ENCODE peak calls at places on chromosomes 3 and 15, in seven cellular contexts. Y, U, Z, E, D, P and Q are unnamed samples.

GRCh38 chr15:34684351-34684750 is 70.4 kb downstream of the GJD2 start:
- DNase-seq in Z (no peak), P (no peak), E (no peak), D (no peak), Y (no peak), U (no peak), Q (no peak)

GRCh38 chr15:90924375-90924774 is 8.0 kb downstream of the HDDC3 start:
- DNase-seq in U (no peak), E (peak; percentile 79), D (no peak), Z (no peak), P (no peak), Y (no peak), Q (no peak)

GRCh38 chr3:126134219-126134975 is 46.0 kb downstream of the ALDH1L1 start:
- DNase-seq in U (peak; percentile 87), Z (peak; percentile 10), Y (peak; percentile 61), P (no peak), E (peak; percentile 69), D (peak; percentile 62), Q (peak; percentile 47)

GRCh38 chr3:104069114-104069513 is 1297.6 kb upstream of the ALCAM start:
- DNase-seq in U (no peak), E (no peak), Z (peak; percentile 35), Y (no peak), D (no peak), P (peak; percentile 83), Q (no peak)

GRCh38 chr3:39900462-39901002 is 91.1 kb downstream of the MYRIP start:
- DNase-seq in U (no peak), E (no peak), Y (no peak), Z (no peak), P (no peak), D (no peak), Q (no peak)

GRCh38 chr15:90219421-90220141 is 14.2 kb downstream of the CIB1 start:
- DNase-seq in D (peak; percentile 31), Z (no peak), U (no peak), E (peak; percentile 67), Y (no peak), P (no peak), Q (no peak)

GRCh38 chr3:123084738-123085237 is 18.0 kb downstream of the PDIA5 start:
- DNase-seq in Z (no peak), E (no peak), D (no peak), Y (no peak), U (no peak), P (no peak), Q (no peak)

GRCh38 chr3:101945980-101946379 is 96.7 kb downstream of the NFKBIZ start:
- DNase-seq in Z (no peak), U (no peak), D (no peak), E (no peak), P (no peak), Y (no peak), Q (no peak)

GRCh38 chr3:134333522-134334181 is 40.6 kb downstream of the AMOTL2 start:
- DNase-seq in Z (peak; percentile 76), U (peak; percentile 70), E (no peak), Y (peak; percentile 61), D (peak; percentile 84), P (no peak), Q (no peak)
- TF ChIP-seq CTCF in Z (no peak), U (no peak), E (no peak), Y (peak; percentile 44), D (peak; percentile 57), P (no peak), Q (no peak)

DNA sequence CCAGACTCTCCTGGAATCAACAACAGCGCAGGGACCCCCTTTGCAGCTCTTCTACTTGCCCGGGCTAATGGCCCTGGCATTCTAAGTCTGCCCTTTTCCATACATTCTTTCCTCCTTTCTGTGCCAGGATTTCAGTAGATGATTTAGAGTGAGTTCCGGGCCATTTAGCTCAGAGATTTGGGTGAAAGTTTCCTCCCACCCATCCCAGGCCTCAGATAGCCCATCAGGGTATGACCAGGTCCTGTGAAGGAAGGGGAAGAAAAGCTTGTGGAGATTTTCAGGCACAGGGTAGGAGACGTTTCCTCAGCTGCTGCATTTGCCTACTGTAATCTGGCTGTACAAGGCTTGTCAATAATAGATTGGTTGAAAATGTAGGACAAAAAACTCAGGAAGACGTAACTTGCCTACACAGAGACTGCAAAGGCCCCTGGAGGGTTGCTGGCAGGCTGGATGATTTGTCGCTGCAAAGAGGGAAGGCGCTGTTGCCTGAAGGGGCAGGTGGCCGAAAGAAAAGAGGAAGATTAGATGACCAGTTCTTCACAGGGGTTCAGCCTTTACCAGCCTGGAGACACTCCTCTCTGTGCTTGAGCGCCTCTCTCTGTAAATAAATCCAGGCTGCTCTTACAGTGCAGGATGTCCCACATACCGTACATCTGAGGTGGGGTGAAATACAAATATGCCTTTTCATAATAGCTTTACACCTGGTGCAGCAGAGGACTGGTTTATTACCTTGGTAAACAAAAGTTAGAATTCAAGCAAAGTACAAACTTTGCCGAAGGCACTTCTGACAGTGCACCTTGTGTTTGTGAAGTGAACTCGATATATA is 63.4 kb upstream of the BCL6 start:
- DNase-seq in P (peak; percentile 88), Z (no peak), Y (no peak), U (no peak), D (no peak), E (no peak), Q (no peak)
- TF ChIP-seq CTCF in P (peak; percentile 52), Z (no peak), Y (no peak), U (no peak), D (no peak), E (no peak), Q (no peak)

DNA sequence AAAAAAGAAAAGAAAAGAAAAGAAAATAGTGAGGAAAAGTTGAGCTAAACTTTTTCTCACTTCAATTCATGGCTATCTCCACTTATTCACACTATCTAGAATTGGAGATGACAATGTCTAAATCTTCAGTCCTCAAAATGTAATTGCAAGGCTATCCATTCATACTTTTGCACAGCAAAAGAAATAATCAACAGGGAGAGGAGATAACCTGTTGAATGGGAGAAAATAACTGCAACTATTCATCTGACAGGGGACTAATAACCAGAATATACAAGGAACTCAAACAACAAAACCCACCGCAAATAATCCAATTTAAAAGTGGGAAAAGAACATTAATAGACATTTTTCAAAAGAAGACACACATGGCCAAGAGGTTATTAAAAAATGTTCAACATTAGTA is 73.3 kb upstream of the PPIB start:
- DNase-seq in P (no peak), Z (no peak), Y (no peak), U (no peak), E (no peak), D (no peak), Q (no peak)
- TF ChIP-seq CTCF in P (no peak), Z (no peak), Y (no peak), U (no peak), E (no peak), D (no peak), Q (no peak)

GRCh38 chr3:143119974-143120715 is 574 bp downstream of the CHST2 start:
- DNase-seq in Z (no peak), Y (no peak), D (peak; percentile 26), E (peak; percentile 41), U (no peak), P (peak; percentile 57), Q (no peak)

GRCh38 chr3:143122089-143122430 is 2.5 kb downstream of the CHST2 start:
- DNase-seq in Y (no peak), D (no peak), P (no peak), E (no peak), U (no peak), Z (no peak), Q (no peak)

GRCh38 chr3:143120716-143121239 is 1.2 kb downstream of the CHST2 start:
- DNase-seq in E (peak; percentile 57), P (no peak), Y (no peak), Z (no peak), D (peak; percentile 56), U (no peak), Q (no peak)

GRCh38 chr3:143122608-143123352 is 3.2 kb downstream of the CHST2 start:
- DNase-seq in P (no peak), Z (no peak), Y (no peak), U (no peak), E (peak; percentile 29), D (no peak), Q (no peak)

DNA sequence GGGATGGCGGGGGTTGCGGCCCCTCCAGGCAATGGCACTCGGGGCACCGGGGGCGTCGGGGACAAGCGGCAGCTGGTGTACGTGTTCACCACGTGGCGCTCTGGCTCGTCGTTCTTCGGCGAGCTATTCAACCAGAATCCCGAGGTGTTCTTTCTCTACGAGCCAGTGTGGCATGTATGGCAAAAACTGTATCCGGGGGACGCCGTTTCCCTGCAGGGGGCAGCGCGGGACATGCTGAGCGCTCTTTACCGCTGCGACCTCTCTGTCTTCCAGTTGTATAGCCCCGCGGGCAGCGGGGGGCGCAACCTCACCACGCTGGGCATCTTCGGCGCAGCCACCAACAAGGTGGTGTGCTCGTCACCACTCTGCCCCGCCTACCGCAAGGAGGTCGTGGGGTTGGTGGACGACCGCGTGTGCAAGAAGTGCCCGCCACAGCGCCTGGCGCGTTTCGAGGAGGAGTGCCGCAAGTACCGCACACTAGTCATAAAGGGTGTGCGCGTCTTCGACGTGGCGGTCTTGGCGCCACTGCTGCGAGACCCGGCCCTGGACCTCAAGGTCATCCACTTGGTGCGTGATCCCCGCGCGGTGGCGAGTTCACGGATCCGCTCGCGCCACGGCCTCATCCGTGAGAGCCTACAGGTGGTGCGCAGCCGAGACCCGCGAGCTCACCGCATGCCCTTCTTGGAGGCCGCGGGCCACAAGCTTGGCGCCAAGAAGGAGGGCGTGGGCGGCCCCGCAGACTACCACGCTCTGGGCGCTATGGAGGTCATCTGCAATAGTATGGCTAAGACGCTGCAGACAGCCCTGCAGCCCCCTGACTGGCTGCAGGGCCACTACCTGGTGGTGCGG is 1.9 kb downstream of the CHST2 start:
- DNase-seq in Z (no peak), P (peak; percentile 51), U (no peak), Y (no peak), D (peak; percentile 78), E (peak; percentile 69), Q (peak; percentile 56)
- TF ChIP-seq CTCF in Z (peak; percentile 45), P (peak; percentile 78), U (no peak), Y (no peak), D (peak; percentile 68), E (peak; percentile 81), Q (peak; percentile 71)

GRCh38 chr3:127475364-127475763 is 115.2 kb downstream of the TPRA1 start:
- DNase-seq in Z (no peak), P (no peak), D (no peak), Y (no peak), U (no peak), E (no peak), Q (no peak)
- TF ChIP-seq CTCF in Z (no peak), P (no peak), D (no peak), Y (no peak), U (no peak), E (no peak), Q (no peak)